ENCODE peak calls at places on chromosomes 6 and 20, in six cellular contexts. One of them, this sample, is unnamed.
A peak's percentile ranks its signal among the peaks of the same experiment; 100 is the strongest.

GRCh38 chr20:11159728-11160127 is 485.9 kb upstream of the JAG1 start:
- DNase-seq in ovary: peak; percentile 12
- DNase-seq in heart right ventricle: no peak
- DNase-seq in K562: no peak
- DNase-seq in cardiac muscle cell: peak; percentile 18
- DNase-seq in stomach: no peak
- DNase-seq in this sample: no peak

GRCh38 chr6:159106627-159107241 is 61.9 kb upstream of the TAGAP start:
- DNase-seq in cardiac muscle cell: peak; percentile 67
- DNase-seq in ovary: peak; percentile 34
- DNase-seq in K562: peak; percentile 75
- DNase-seq in heart right ventricle: peak; percentile 49
- DNase-seq in stomach: peak; percentile 92
- DNase-seq in this sample: peak; percentile 72

GRCh38 chr6:137517404-137517803 is 23.2 kb upstream of the OLIG3 start:
- DNase-seq in K562: no peak
- DNase-seq in ovary: no peak
- DNase-seq in stomach: no peak
- DNase-seq in cardiac muscle cell: no peak
- DNase-seq in heart right ventricle: no peak
- DNase-seq in this sample: no peak

GRCh38 chr20:55386686-55387085 is 618.6 kb downstream of the CBLN4 start:
- DNase-seq in ovary: no peak
- DNase-seq in stomach: no peak
- DNase-seq in K562: no peak
- DNase-seq in cardiac muscle cell: no peak
- DNase-seq in heart right ventricle: no peak
- DNase-seq in this sample: no peak

GRCh38 chr6:127518710-127519468 is at the start of gene MTCL3:
- DNase-seq in ovary: no peak
- DNase-seq in cardiac muscle cell: no peak
- DNase-seq in heart right ventricle: peak; percentile 11
- DNase-seq in K562: no peak
- DNase-seq in stomach: no peak
- DNase-seq in this sample: no peak

GRCh38 chr6:143522034-143522600 is 10.6 kb upstream of the FUCA2 start:
- DNase-seq in stomach: no peak
- DNase-seq in heart right ventricle: no peak
- DNase-seq in K562: no peak
- DNase-seq in ovary: no peak
- DNase-seq in cardiac muscle cell: no peak
- DNase-seq in this sample: no peak

GRCh38 chr6:157455731-157456523 is 74.9 kb downstream of the ZDHHC14 start:
- DNase-seq in heart right ventricle: no peak
- DNase-seq in K562: peak; percentile 54
- DNase-seq in ovary: no peak
- DNase-seq in cardiac muscle cell: no peak
- DNase-seq in stomach: no peak
- DNase-seq in this sample: no peak

GRCh38 chr6:152110878-152111820 is 303.7 kb downstream of the ESR1 start:
- DNase-seq in ovary: no peak
- DNase-seq in stomach: no peak
- DNase-seq in heart right ventricle: peak; percentile 66
- DNase-seq in cardiac muscle cell: no peak
- DNase-seq in K562: no peak
- DNase-seq in this sample: peak; percentile 87

GRCh38 chr6:56230976-56231566 is 16.3 kb downstream of the COL21A1 start:
- DNase-seq in cardiac muscle cell: no peak
- DNase-seq in heart right ventricle: no peak
- DNase-seq in ovary: no peak
- DNase-seq in stomach: no peak
- DNase-seq in K562: no peak
- DNase-seq in this sample: no peak

GRCh38 chr6:49528571-49528970 is 21.9 kb upstream of the C6orf141 start:
- DNase-seq in ovary: no peak
- DNase-seq in cardiac muscle cell: no peak
- DNase-seq in stomach: no peak
- DNase-seq in K562: no peak
- DNase-seq in heart right ventricle: no peak
- DNase-seq in this sample: no peak

GRCh38 chr20:34141293-34141692 is 29.2 kb upstream of the EIF2S2 start:
- DNase-seq in ovary: no peak
- DNase-seq in stomach: no peak
- DNase-seq in K562: no peak
- DNase-seq in cardiac muscle cell: no peak
- DNase-seq in heart right ventricle: no peak
- DNase-seq in this sample: no peak

GRCh38 chr6:166240889-166241288 is 67.3 kb downstream of the PRR18 start:
- DNase-seq in cardiac muscle cell: no peak
- DNase-seq in ovary: no peak
- DNase-seq in K562: no peak
- DNase-seq in stomach: no peak
- DNase-seq in heart right ventricle: no peak
- DNase-seq in this sample: no peak

GRCh38 chr6:56616967-56617366 is 25.7 kb downstream of the DST start:
- DNase-seq in heart right ventricle: no peak
- DNase-seq in K562: no peak
- DNase-seq in cardiac muscle cell: no peak
- DNase-seq in ovary: no peak
- DNase-seq in stomach: no peak
- DNase-seq in this sample: no peak

DNA sequence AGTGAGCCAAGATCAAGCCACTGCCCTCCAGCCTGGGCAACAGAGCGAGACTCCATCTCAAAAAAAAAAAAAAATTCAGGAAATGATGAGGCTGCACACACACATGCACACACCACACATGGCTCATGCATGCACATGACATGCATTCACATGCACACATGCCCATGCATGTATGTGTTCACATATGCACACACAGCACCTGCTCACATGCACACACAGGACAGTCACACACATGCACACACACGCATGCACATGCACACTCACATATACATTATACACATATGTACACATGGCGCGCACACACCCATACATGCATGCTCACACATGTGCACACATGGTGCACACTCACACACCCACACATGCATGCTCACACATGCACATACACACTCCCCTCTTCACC is 22.5 kb downstream of the RIPOR3 start:
- DNase-seq in cardiac muscle cell: no peak
- DNase-seq in K562: no peak
- DNase-seq in heart right ventricle: no peak
- DNase-seq in stomach: no peak
- DNase-seq in ovary: no peak
- DNase-seq in this sample: no peak
- H3K4me1 ChIP-seq in cardiac muscle cell: no peaks in the 10 kb centered on the region
- H3K4me1 ChIP-seq in K562: peaks cover 42% of the 10 kb centered on the region
- H3K4me1 ChIP-seq in heart right ventricle: no peaks in the 10 kb centered on the region
- H3K4me1 ChIP-seq in stomach: peaks cover 7% of the 10 kb centered on the region
- H3K4me1 ChIP-seq in ovary: no peaks in the 10 kb centered on the region
- H3K4me1 ChIP-seq in this sample: no peaks in the 10 kb centered on the region

GRCh38 chr6:18151801-18152200 is 3.1 kb downstream of the TPMT start:
- DNase-seq in cardiac muscle cell: no peak
- DNase-seq in heart right ventricle: no peak
- DNase-seq in stomach: no peak
- DNase-seq in ovary: no peak
- DNase-seq in K562: no peak
- DNase-seq in this sample: no peak

GRCh38 chr6:18155273-18155863 is at the start of gene KDM1B:
- DNase-seq in heart right ventricle: no peak
- DNase-seq in stomach: peak; percentile 99
- DNase-seq in ovary: peak; percentile 99
- DNase-seq in cardiac muscle cell: peak; percentile 99
- DNase-seq in K562: peak; percentile 99
- DNase-seq in this sample: peak; percentile 98

GRCh38 chr6:18153311-18153703 is 1.6 kb downstream of the TPMT start:
- DNase-seq in ovary: no peak
- DNase-seq in heart right ventricle: no peak
- DNase-seq in cardiac muscle cell: no peak
- DNase-seq in K562: no peak
- DNase-seq in stomach: no peak
- DNase-seq in this sample: no peak

GRCh38 chr6:18154507-18155272 is at the start of gene TPMT:
- DNase-seq in K562: peak; percentile 49
- DNase-seq in heart right ventricle: peak; percentile 99
- DNase-seq in stomach: peak; percentile 32
- DNase-seq in cardiac muscle cell: no peak
- DNase-seq in ovary: no peak
- DNase-seq in this sample: no peak

GRCh38 chr6:18155864-18156396 is 708 bp downstream of the KDM1B start:
- DNase-seq in ovary: peak; percentile 53
- DNase-seq in K562: peak; percentile 82
- DNase-seq in heart right ventricle: peak; percentile 42
- DNase-seq in cardiac muscle cell: peak; percentile 62
- DNase-seq in stomach: peak; percentile 82
- DNase-seq in this sample: peak; percentile 72
- TF ChIP-seq CTCF in ovary: no peak
- TF ChIP-seq CTCF in K562: peak; percentile 66
- TF ChIP-seq CTCF in heart right ventricle: peak; percentile 31
- TF ChIP-seq CTCF in cardiac muscle cell: peak; percentile 35
- TF ChIP-seq CTCF in stomach: peak; percentile 10
- TF ChIP-seq CTCF in this sample: peak; percentile 35

DNA sequence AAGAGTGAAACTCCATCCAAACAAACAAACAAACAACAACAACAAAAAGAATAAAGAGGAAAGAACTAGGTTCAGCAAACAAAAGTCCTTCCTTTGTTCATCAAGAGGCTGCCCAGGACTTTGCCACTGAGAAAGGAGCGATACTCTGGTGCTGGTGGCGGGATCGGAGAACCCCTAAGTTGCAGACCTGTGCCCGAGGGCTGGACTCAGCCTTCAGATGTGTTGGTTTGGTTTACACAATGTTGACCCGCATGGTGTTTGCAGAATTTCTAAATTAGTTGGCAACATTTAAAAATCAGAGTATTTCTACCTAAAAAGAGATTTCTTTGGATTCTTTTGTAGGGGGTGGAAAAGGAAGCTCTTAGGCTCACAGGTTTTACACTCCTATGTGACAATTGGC is 42.5 kb downstream of the TRAM2 start:
- DNase-seq in K562: no peak
- DNase-seq in stomach: no peak
- DNase-seq in cardiac muscle cell: no peak
- DNase-seq in ovary: no peak
- DNase-seq in heart right ventricle: no peak
- DNase-seq in this sample: no peak
- H3K4me1 ChIP-seq in K562: peaks cover 10% of the 10 kb centered on the region
- H3K4me1 ChIP-seq in stomach: peaks cover 7% of the 10 kb centered on the region
- H3K4me1 ChIP-seq in cardiac muscle cell: no peaks in the 10 kb centered on the region
- H3K4me1 ChIP-seq in ovary: peaks cover 16% of the 10 kb centered on the region
- H3K4me1 ChIP-seq in heart right ventricle: peaks cover 22% of the 10 kb centered on the region
- H3K4me1 ChIP-seq in this sample: peaks cover 4% of the 10 kb centered on the region

GRCh38 chr20:45163071-45163803 is 11.5 kb upstream of the PI3 start:
- DNase-seq in stomach: no peak
- DNase-seq in K562: no peak
- DNase-seq in ovary: no peak
- DNase-seq in cardiac muscle cell: no peak
- DNase-seq in heart right ventricle: no peak
- DNase-seq in this sample: no peak
- TF ChIP-seq CTCF in stomach: no peak
- TF ChIP-seq CTCF in K562: no peak
- TF ChIP-seq CTCF in ovary: no peak
- TF ChIP-seq CTCF in cardiac muscle cell: no peak
- TF ChIP-seq CTCF in heart right ventricle: no peak
- TF ChIP-seq CTCF in this sample: no peak